ENCODE peak calls at places on chromosomes 6 and 20, in nine cellular contexts. L is esophagus squamous epithelium, P is ovary, B is endothelial cell of umbilical vein, R is gastrocnemius medialis, E is A549, G is stomach, M is body of pancreas, H is adrenal gland. D is an unnamed sample.

GRCh38 chr20:62609170-62609786 is 33.0 kb upstream of the SLCO4A1 start:
- DNase-seq in H (no peak), R (no peak), G (no peak), B (no peak), P (no peak), M (no peak), L (no peak), E (no peak), D (no peak)

GRCh38 chr6:139277161-139277560 is 14.6 kb downstream of the TXLNB start:
- DNase-seq in H (no peak), L (no peak), E (no peak), M (no peak), B (peak; percentile 72), G (no peak), R (no peak), P (no peak), D (no peak)

GRCh38 chr6:125310994-125311649 is 9.4 kb upstream of the HDDC2 start:
- DNase-seq in L (no peak), M (no peak), P (no peak), B (peak; percentile 64), G (no peak), E (peak; percentile 30), R (no peak), H (peak; percentile 22), D (no peak)

GRCh38 chr6:14243617-14244016 is 126.0 kb downstream of the CD83 start:
- DNase-seq in R (no peak), H (no peak), B (no peak), M (no peak), L (no peak), G (no peak), E (no peak), P (no peak), D (no peak)

GRCh38 chr6:52546678-52547077 is 30.2 kb downstream of the TRAM2 start:
- DNase-seq in R (no peak), E (no peak), L (no peak), P (no peak), G (no peak), M (no peak), H (no peak), B (no peak), D (no peak)

GRCh38 chr6:7727951-7728854 is 2.3 kb downstream of the BMP6 start:
- DNase-seq in B (no peak), G (no peak), E (peak; percentile 34), M (no peak), P (peak; percentile 44), R (no peak), L (no peak), H (peak; percentile 35), D (no peak)

GRCh38 chr6:33621396-33622388 is 570 bp downstream of the ITPR3 start:
- DNase-seq in H (peak; percentile 57), L (no peak), G (peak; percentile 63), B (peak; percentile 34), P (peak; percentile 43), M (peak; percentile 39), R (no peak), E (no peak), D (peak; percentile 53)

GRCh38 chr6:83216806-83217205 is 23.6 kb downstream of the RWDD2A start:
- DNase-seq in E (no peak), H (peak; percentile 16), G (no peak), M (no peak), L (no peak), P (no peak), R (no peak), B (no peak), D (no peak)

GRCh38 chr6:47376930-47377329 is 67.2 kb upstream of the TNFRSF21 start:
- DNase-seq in R (no peak), E (no peak), G (no peak), L (no peak), B (no peak), P (no peak), M (no peak), H (no peak), D (no peak)

GRCh38 chr20:14245368-14245970 is 91.9 kb downstream of the FLRT3 start:
- DNase-seq in E (no peak), P (no peak), H (no peak), M (no peak), B (no peak), L (no peak), G (no peak), R (no peak), D (no peak)

GRCh38 chr6:16688984-16689636 is 72.2 kb downstream of the ATXN1 start:
- DNase-seq in L (no peak), H (no peak), M (no peak), G (no peak), B (peak; percentile 94), E (no peak), P (no peak), R (no peak), D (no peak)

GRCh38 chr6:100230115-100230975 is 234.4 kb downstream of the SIM1 start:
- DNase-seq in H (no peak), B (no peak), G (no peak), R (no peak), M (no peak), P (no peak), L (no peak), E (no peak), D (no peak)

GRCh38 chr6:116012471-116012949 is 48.2 kb downstream of the FRK start:
- DNase-seq in H (no peak), E (no peak), G (peak; percentile 32), R (no peak), M (no peak), L (no peak), B (no peak), P (no peak), D (no peak)

GRCh38 chr6:75934643-75935472 is 137.6 kb downstream of the IMPG1 start:
- DNase-seq in M (peak; percentile 54), H (peak; percentile 31), P (peak; percentile 17), R (peak; percentile 13), B (peak; percentile 77), L (no peak), E (peak; percentile 73), G (no peak), D (peak; percentile 45)

GRCh38 chr6:34182751-34183531 is 37.1 kb upstream of the GRM4 start:
- DNase-seq in P (no peak), M (no peak), R (no peak), E (no peak), H (no peak), G (peak; percentile 26), B (no peak), L (no peak), D (no peak)

GRCh38 chr20:13856356-13856755 is 71.5 kb downstream of the NDUFAF5 start:
- DNase-seq in P (no peak), R (no peak), L (no peak), H (no peak), M (no peak), E (no peak), B (no peak), G (no peak), D (no peak)

GRCh38 chr6:106360410-106360988 is at the start of gene CRYBG1:
- DNase-seq in R (no peak), E (peak; percentile 73), B (peak; percentile 23), M (peak; percentile 84), L (no peak), P (peak; percentile 22), G (peak; percentile 82), H (peak; percentile 26), D (peak; percentile 13)

GRCh38 chr20:36147707-36148106 is 6.8 kb upstream of the EPB41L1 start:
- DNase-seq in E (no peak), L (no peak), P (no peak), H (no peak), B (no peak), G (no peak), R (no peak), M (no peak), D (peak; percentile 23)

GRCh38 chr20:37885593-37886507 is 17.1 kb upstream of the VSTM2L start:
- DNase-seq in B (no peak), M (no peak), R (no peak), H (no peak), L (no peak), E (no peak), G (no peak), P (no peak), D (no peak)

GRCh38 chr20:9581509-9581908 is 67.1 kb downstream of the LAMP5 start:
- DNase-seq in M (no peak), H (no peak), E (no peak), B (no peak), P (no peak), R (no peak), G (no peak), L (no peak), D (no peak)
- TF ChIP-seq POLR2A in M (no peak), H (no peak), E (no peak), B (no peak), P (no peak), R (no peak), G (no peak), L (no peak), D (no peak)

GRCh38 chr6:169999367-169999766 is 247.9 kb downstream of the ERMARD start:
- DNase-seq in M (no peak), P (no peak), G (no peak), E (no peak), R (no peak), H (no peak), B (no peak), L (no peak), D (no peak)

GRCh38 chr6:170000071-170000843 is 248.8 kb downstream of the ERMARD start:
- DNase-seq in P (no peak), G (no peak), E (no peak), R (no peak), L (no peak), M (no peak), B (no peak), H (no peak), D (no peak)

GRCh38 chr6:170005680-170006470 is 254.5 kb downstream of the ERMARD start:
- DNase-seq in M (no peak), P (no peak), R (no peak), L (no peak), H (no peak), G (no peak), E (no peak), B (no peak), D (no peak)

GRCh38 chr6:170004585-170005210 is 253.3 kb downstream of the ERMARD start:
- DNase-seq in B (no peak), M (no peak), E (no peak), P (no peak), G (no peak), L (no peak), R (no peak), H (no peak), D (no peak)

GRCh38 chr6:170003027-170003426 is 251.6 kb downstream of the ERMARD start:
- DNase-seq in R (no peak), G (no peak), H (no peak), B (no peak), M (no peak), L (no peak), E (no peak), P (no peak), D (no peak)
- H3K9me3 ChIP-seq in R (no peaks in the 10 kb centered on the region), G (peaks cover 23% of the 10 kb centered on the region), H (no peaks in the 10 kb centered on the region), B (no peaks in the 10 kb centered on the region), M (no peaks in the 10 kb centered on the region), L (peaks cover 12% of the 10 kb centered on the region), E (no peaks in the 10 kb centered on the region), P (no peaks in the 10 kb centered on the region), D (peaks cover 29% of the 10 kb centered on the region)

GRCh38 chr20:46222521-46223007 is 85.7 kb downstream of the CDH22 start:
- DNase-seq in L (no peak), P (no peak), M (no peak), E (no peak), B (no peak), H (no peak), R (peak; percentile 93), G (peak; percentile 75), D (no peak)
- H3K27ac ChIP-seq in L (no peak overlapping the region), P (no peak overlapping the region), M (no peak overlapping the region), E (no peak overlapping the region), B (no peak overlapping the region), H (no peak overlapping the region), R (peak overlapping the region; percentile 85), G (peak overlapping the region; percentile 56), D (no peak overlapping the region)

GRCh38 chr20:49046087-49046900 is at the start of gene CSE1L:
- DNase-seq in L (peak; percentile 85), B (peak; percentile 95), G (peak; percentile 95), R (peak; percentile 94), M (peak; percentile 94), P (peak; percentile 93), H (peak; percentile 95), E (peak; percentile 92), D (peak; percentile 89)
- TF ChIP-seq POLR2A in L (peak; percentile 81), B (peak; percentile 95), G (no peak), R (peak; percentile 85), M (peak; percentile 95), P (peak; percentile 95), H (peak; percentile 46), E (peak; percentile 92), D (peak; percentile 88)

D was measured in tibial nerve.